ENCODE peak calls at places on chromosomes 6 and 20, in four cellular contexts. One of them, this sample, is unnamed.

GRCh38 chr6:118632359-118632758 is 19.0 kb downstream of the CEP85L start:
- DNase-seq in GM03348: no peak
- DNase-seq in colonic mucosa: no peak
- DNase-seq in T-helper 17 cell: no peak
- DNase-seq in this sample: no peak

GRCh38 chr6:110738899-110739365 is 76.3 kb downstream of the CDK19 start:
- DNase-seq in GM03348: no peak
- DNase-seq in colonic mucosa: peak
- DNase-seq in T-helper 17 cell: no peak
- DNase-seq in this sample: no peak

GRCh38 chr6:89956182-89956581 is 61.9 kb downstream of the GJA10 start:
- DNase-seq in GM03348: no peak
- DNase-seq in colonic mucosa: no peak
- DNase-seq in T-helper 17 cell: no peak
- DNase-seq in this sample: no peak

GRCh38 chr20:21391495-21392298 is 5.6 kb downstream of the NKX2-4 start:
- DNase-seq in GM03348: no peak
- DNase-seq in colonic mucosa: no peak
- DNase-seq in T-helper 17 cell: no peak
- DNase-seq in this sample: no peak

GRCh38 chr6:1872649-1873131 is 263.0 kb downstream of the FOXC1 start:
- DNase-seq in GM03348: peak
- DNase-seq in colonic mucosa: no peak
- DNase-seq in T-helper 17 cell: no peak
- DNase-seq in this sample: no peak

GRCh38 chr6:72822691-72823090 is 200.8 kb downstream of the KCNQ5 start:
- DNase-seq in GM03348: no peak
- DNase-seq in colonic mucosa: no peak
- DNase-seq in T-helper 17 cell: no peak
- DNase-seq in this sample: no peak

GRCh38 chr20:2817891-2818595 is 1.9 kb downstream of the TMEM239 start:
- DNase-seq in GM03348: peak
- DNase-seq in colonic mucosa: no peak
- DNase-seq in T-helper 17 cell: no peak
- DNase-seq in this sample: no peak

GRCh38 chr6:29992792-29993191 is 50.5 kb downstream of the HLA-A start:
- DNase-seq in GM03348: peak
- DNase-seq in colonic mucosa: no peak
- DNase-seq in T-helper 17 cell: no peak
- DNase-seq in this sample: no peak

GRCh38 chr6:153301602-153302001 is 170.5 kb upstream of the RGS17 start:
- DNase-seq in GM03348: no peak
- DNase-seq in colonic mucosa: no peak
- DNase-seq in T-helper 17 cell: no peak
- DNase-seq in this sample: no peak

GRCh38 chr20:646868-647233 is 6.1 kb downstream of the SRXN1 start:
- DNase-seq in GM03348: no peak
- DNase-seq in colonic mucosa: no peak
- DNase-seq in T-helper 17 cell: no peak
- DNase-seq in this sample: no peak

GRCh38 chr20:25276533-25277050 is 28.7 kb downstream of the PYGB start:
- DNase-seq in GM03348: no peak
- DNase-seq in colonic mucosa: no peak
- DNase-seq in T-helper 17 cell: no peak
- DNase-seq in this sample: no peak

GRCh38 chr6:4017847-4018193 is 61.1 kb downstream of the FAM217A start:
- DNase-seq in GM03348: peak
- DNase-seq in colonic mucosa: no peak
- DNase-seq in T-helper 17 cell: no peak
- DNase-seq in this sample: peak

GRCh38 chr6:44453146-44453545 is 65.6 kb downstream of the CDC5L start:
- DNase-seq in GM03348: no peak
- DNase-seq in colonic mucosa: no peak
- DNase-seq in T-helper 17 cell: no peak
- DNase-seq in this sample: no peak

GRCh38 chr6:136208783-136209182 is 41.3 kb downstream of the MTFR2 start:
- DNase-seq in GM03348: no peak
- DNase-seq in colonic mucosa: no peak
- DNase-seq in T-helper 17 cell: no peak
- DNase-seq in this sample: no peak

GRCh38 chr20:51454250-51454865 is 88.2 kb downstream of the NFATC2 start:
- DNase-seq in GM03348: no peak
- DNase-seq in colonic mucosa: no peak
- DNase-seq in T-helper 17 cell: no peak
- DNase-seq in this sample: no peak

GRCh38 chr20:37515876-37516275 is 5.2 kb upstream of the NNAT start:
- DNase-seq in GM03348: no peak
- DNase-seq in colonic mucosa: no peak
- DNase-seq in T-helper 17 cell: no peak
- DNase-seq in this sample: no peak

GRCh38 chr6:4169028-4169789 is 33.8 kb upstream of the ECI2 start:
- DNase-seq in GM03348: peak
- DNase-seq in colonic mucosa: no peak
- DNase-seq in T-helper 17 cell: no peak
- DNase-seq in this sample: no peak

GRCh38 chr6:110682460-110682853 is 132.8 kb downstream of the CDK19 start:
- DNase-seq in GM03348: peak
- DNase-seq in colonic mucosa: peak
- DNase-seq in T-helper 17 cell: no peak
- DNase-seq in this sample: peak

GRCh38 chr20:4434681-4435080 is 287.0 kb upstream of the PRND start:
- DNase-seq in GM03348: peak
- DNase-seq in colonic mucosa: no peak
- DNase-seq in T-helper 17 cell: no peak
- DNase-seq in this sample: no peak

GRCh38 chr6:16674666-16675392 is 86.4 kb downstream of the ATXN1 start:
- DNase-seq in GM03348: peak
- DNase-seq in colonic mucosa: no peak
- DNase-seq in T-helper 17 cell: no peak
- DNase-seq in this sample: no peak

GRCh38 chr6:30741789-30742315 is 635 bp downstream of the FLOT1 start:
- DNase-seq in GM03348: peak
- DNase-seq in colonic mucosa: no peak
- DNase-seq in T-helper 17 cell: no peak
- DNase-seq in this sample: no peak

GRCh38 chr6:14703586-14703985 is 542.3 kb upstream of the JARID2 start:
- DNase-seq in GM03348: no peak
- DNase-seq in colonic mucosa: no peak
- DNase-seq in T-helper 17 cell: no peak
- DNase-seq in this sample: no peak

GRCh38 chr6:88712243-88712936 is 251.0 kb downstream of the RNGTT start:
- DNase-seq in GM03348: no peak
- DNase-seq in colonic mucosa: no peak
- DNase-seq in T-helper 17 cell: no peak
- DNase-seq in this sample: no peak

GRCh38 chr20:62795023-62795761 is 1.1 kb upstream of the MRGBP start:
- DNase-seq in GM03348: peak
- DNase-seq in colonic mucosa: peak
- DNase-seq in T-helper 17 cell: peak
- DNase-seq in this sample: no peak

GRCh38 chr6:22248513-22249308 is 48.1 kb downstream of the PRL start:
- DNase-seq in GM03348: peak
- DNase-seq in colonic mucosa: no peak
- DNase-seq in T-helper 17 cell: no peak
- DNase-seq in this sample: no peak

GRCh38 chr6:36035240-36035639 is 7.6 kb downstream of the MAPK14 start:
- DNase-seq in GM03348: no peak
- DNase-seq in colonic mucosa: no peak
- DNase-seq in T-helper 17 cell: no peak
- DNase-seq in this sample: no peak

GRCh38 chr20:10288954-10289646 is 70.5 kb downstream of the SNAP25 start:
- DNase-seq in GM03348: no peak
- DNase-seq in colonic mucosa: no peak
- DNase-seq in T-helper 17 cell: no peak
- DNase-seq in this sample: no peak

GRCh38 chr6:73719041-73719440 is 23.0 kb downstream of the CD109 start:
- DNase-seq in GM03348: no peak
- DNase-seq in colonic mucosa: no peak
- DNase-seq in T-helper 17 cell: no peak
- DNase-seq in this sample: no peak

GRCh38 chr6:148926478-148926877 is 179.6 kb downstream of the UST start:
- DNase-seq in GM03348: no peak
- DNase-seq in colonic mucosa: no peak
- DNase-seq in T-helper 17 cell: no peak
- DNase-seq in this sample: no peak